ENCODE peak calls at places on chromosome 3, in five cellular contexts. J is activated T-helper 1 cell treated with Interleukin-2 at 50 U/mL for 16 hours, E is foreskin melanocyte, C is iPS DF 6.9, D is lower leg skin. B is an unnamed sample.

GRCh38 chr3:177039875-177040274 is 157.4 kb downstream of the TBL1XR1 start:
- DNase-seq in J (no peak), E (no peak), C (no peak), D (no peak), B (no peak)

GRCh38 chr3:13111173-13111873 is 38.1 kb upstream of the IQSEC1 start:
- DNase-seq in J (no peak), E (no peak), C (no peak), D (no peak), B (no peak)

GRCh38 chr3:58991623-58992022 is 58.2 kb downstream of the CFAP20DC start:
- DNase-seq in J (no peak), E (no peak), C (no peak), D (no peak), B (no peak)

GRCh38 chr3:9649791-9650521 is 651 bp downstream of the MTMR14 start:
- DNase-seq in J (no peak), E (no peak), C (no peak), D (no peak), B (no peak)

GRCh38 chr3:197482001-197482400 is 73.8 kb downstream of the BDH1 start:
- DNase-seq in J (no peak), E (no peak), C (no peak), D (no peak), B (no peak)

GRCh38 chr3:58386966-58387365 is 46.7 kb downstream of the PDHB start:
- DNase-seq in J (no peak), E (peak), C (no peak), D (no peak), B (peak)

GRCh38 chr3:54235998-54236397 is 113.6 kb downstream of the CACNA2D3 start:
- DNase-seq in J (no peak), E (no peak), C (no peak), D (no peak), B (no peak)

GRCh38 chr3:87082806-87083440 is 92.0 kb upstream of the VGLL3 start:
- DNase-seq in J (no peak), E (peak), C (peak), D (no peak), B (peak)

GRCh38 chr3:102174312-102174712 is 260.5 kb upstream of the ZPLD1 start:
- DNase-seq in J (no peak), E (no peak), C (no peak), D (no peak), B (no peak)

GRCh38 chr3:61927332-61927731 is 366.0 kb downstream of the PTPRG start:
- DNase-seq in J (no peak), E (peak), C (no peak), D (peak), B (peak)

GRCh38 chr3:186383026-186383993 is 21.3 kb upstream of the DGKG start:
- DNase-seq in J (no peak), E (peak), C (no peak), D (no peak), B (no peak)

GRCh38 chr3:39133093-39133490 is 20.3 kb downstream of the CSRNP1 start:
- DNase-seq in J (no peak), E (no peak), C (no peak), D (no peak), B (no peak)

GRCh38 chr3:141530133-141530768 is 43.4 kb downstream of the RASA2 start:
- DNase-seq in J (no peak), E (peak), C (no peak), D (no peak), B (no peak)

GRCh38 chr3:146152841-146153240 is 8.1 kb downstream of the PLOD2 start:
- DNase-seq in J (no peak), E (peak), C (no peak), D (peak), B (peak)

GRCh38 chr3:40476478-40477470 is at the start of gene ZNF619:
- DNase-seq in J (peak), E (peak), C (no peak), D (peak), B (peak)

GRCh38 chr3:112132975-112133448 is at the start of gene GCSAM:
- DNase-seq in J (peak), E (no peak), C (no peak), D (no peak), B (no peak)

GRCh38 chr3:184911570-184911969 is 99.6 kb downstream of the VPS8 start:
- DNase-seq in J (no peak), E (no peak), C (no peak), D (no peak), B (peak)

GRCh38 chr3:150106752-150107428 is 136.2 kb upstream of the PFN2 start:
- DNase-seq in J (no peak), E (peak), C (no peak), D (no peak), B (peak)

GRCh38 chr3:127534564-127534963 is 56.0 kb downstream of the TPRA1 start:
- DNase-seq in J (no peak), E (no peak), C (no peak), D (peak), B (no peak)

GRCh38 chr3:169022457-169022856 is 641.1 kb downstream of the MECOM start:
- DNase-seq in J (no peak), E (no peak), C (no peak), D (no peak), B (no peak)

GRCh38 chr3:42012378-42012934 is 50.6 kb upstream of the ULK4 start:
- DNase-seq in J (no peak), E (no peak), C (no peak), D (peak), B (no peak)

GRCh38 chr3:77052733-77053680 is 13.1 kb downstream of the ROBO2 start:
- DNase-seq in J (no peak), E (no peak), C (no peak), D (no peak), B (no peak)

GRCh38 chr3:128131897-128132646 is 8.5 kb upstream of the RUVBL1 start:
- DNase-seq in J (no peak), E (no peak), C (no peak), D (no peak), B (no peak)

B was measured in left kidney.